ENCODE peak calls at places on chromosome 14, in ten cellular contexts. J, T, G, W, N, M, Q, F, L and X are unnamed samples.

GRCh38 chr14:100786131-100786530 is 39.8 kb upstream of the MEG3 start:
- DNase-seq in J (no peak), T (peak; percentile 89), G (no peak), W (no peak), N (no peak), M (no peak), Q (no peak), F (no peak), L (no peak), X (no peak)

GRCh38 chr14:72975776-72976175 is 49.5 kb downstream of the DCAF4 start:
- DNase-seq in J (no peak), T (peak; percentile 15), G (no peak), W (no peak), N (no peak), M (no peak), Q (no peak), F (no peak), L (no peak), X (no peak)

GRCh38 chr14:42510071-42510470 is 903.4 kb downstream of the LRFN5 start:
- DNase-seq in J (no peak), T (no peak), G (no peak), W (no peak), N (no peak), M (no peak), Q (no peak), F (no peak), L (no peak), X (no peak)

GRCh38 chr14:93045965-93046695 is 69.6 kb downstream of the ITPK1 start:
- DNase-seq in J (no peak), T (no peak), G (no peak), W (no peak), N (no peak), M (no peak), Q (no peak), F (no peak), L (no peak), X (no peak)

GRCh38 chr14:76977793-76978730 is 50.4 kb downstream of the IRF2BPL start:
- DNase-seq in J (peak; percentile 70), T (peak; percentile 45), G (peak; percentile 23), W (no peak), N (no peak), M (peak; percentile 78), Q (peak; percentile 81), F (peak; percentile 79), L (no peak), X (peak; percentile 81)

GRCh38 chr14:60590907-60591510 is 58.3 kb downstream of the SIX1 start:
- DNase-seq in J (no peak), T (no peak), G (no peak), W (no peak), N (no peak), M (no peak), Q (no peak), F (no peak), L (no peak), X (no peak)

GRCh38 chr14:89613260-89614008 is 196.4 kb upstream of the FOXN3 start:
- DNase-seq in J (no peak), T (no peak), G (no peak), W (no peak), N (no peak), M (no peak), Q (no peak), F (no peak), L (no peak), X (no peak)

GRCh38 chr14:96681826-96682225 is 115.4 kb upstream of the VRK1 start:
- DNase-seq in J (no peak), T (no peak), G (no peak), W (no peak), N (no peak), M (no peak), Q (no peak), F (no peak), L (no peak), X (no peak)

GRCh38 chr14:55127491-55127951 is 1.5 kb upstream of the LGALS3 start:
- DNase-seq in J (no peak), T (peak; percentile 69), G (no peak), W (no peak), N (no peak), M (no peak), Q (no peak), F (no peak), L (no peak), X (no peak)

GRCh38 chr14:54435500-54435981 is 5.6 kb downstream of the CNIH1 start:
- DNase-seq in J (no peak), T (no peak), G (no peak), W (no peak), N (no peak), M (no peak), Q (no peak), F (no peak), L (peak; percentile 22), X (no peak)

GRCh38 chr14:79369359-79370332 is 841.7 kb downstream of the DIO2 start:
- DNase-seq in J (no peak), T (peak; percentile 45), G (peak; percentile 70), W (no peak), N (peak; percentile 26), M (no peak), Q (no peak), F (no peak), L (no peak), X (no peak)

GRCh38 chr14:76695263-76695920 is 65.9 kb upstream of the VASH1 start:
- DNase-seq in J (no peak), T (no peak), G (no peak), W (no peak), N (no peak), M (no peak), Q (no peak), F (no peak), L (no peak), X (peak; percentile 12)

GRCh38 chr14:49405291-49405690 is 180.9 kb downstream of the RPS29 start:
- DNase-seq in J (no peak), T (peak; percentile 9), G (peak; percentile 8), W (no peak), N (peak; percentile 87), M (no peak), Q (no peak), F (no peak), L (no peak), X (no peak)

GRCh38 chr14:76647699-76648298 is 113.5 kb upstream of the VASH1 start:
- DNase-seq in J (no peak), T (peak; percentile 84), G (peak; percentile 44), W (peak; percentile 58), N (no peak), M (no peak), Q (no peak), F (no peak), L (no peak), X (peak; percentile 53)

GRCh38 chr14:51650721-51651387 is 856 bp upstream of the FRMD6 start:
- DNase-seq in J (no peak), T (no peak), G (no peak), W (no peak), N (no peak), M (no peak), Q (no peak), F (no peak), L (no peak), X (peak; percentile 44)

GRCh38 chr14:65359503-65359902 is 53.0 kb upstream of the FUT8 start:
- DNase-seq in J (no peak), T (peak; percentile 14), G (no peak), W (no peak), N (no peak), M (no peak), Q (no peak), F (no peak), L (no peak), X (no peak)

GRCh38 chr14:100127853-100128455 is 31.5 kb downstream of the DEGS2 start:
- DNase-seq in J (no peak), T (no peak), G (no peak), W (no peak), N (no peak), M (no peak), Q (no peak), F (no peak), L (no peak), X (no peak)

GRCh38 chr14:68297871-68298468 is 478.4 kb downstream of the RAD51B start:
- DNase-seq in J (no peak), T (peak; percentile 12), G (peak; percentile 9), W (no peak), N (no peak), M (no peak), Q (no peak), F (no peak), L (no peak), X (no peak)